ENCODE peak calls at places on chromosome 19, in six cellular contexts. K, B, A, L, U and C are unnamed samples.

GRCh38 chr19:31678421-31678820 is 329.2 kb upstream of the TSHZ3 start:
- DNase-seq in K (no peak), B (no peak), A (no peak), L (no peak), U (no peak), C (no peak)

GRCh38 chr19:6068711-6069110 is 41.6 kb downstream of the RFX2 start:
- DNase-seq in K (no peak), B (no peak), A (no peak), L (no peak), U (no peak), C (no peak)

GRCh38 chr19:56476671-56477428 is at the start of gene ZNF667:
- DNase-seq in K (peak), B (no peak), A (peak), L (peak), U (no peak), C (no peak)

GRCh38 chr19:42280761-42281174 is 11.7 kb downstream of the CIC start:
- DNase-seq in K (no peak), B (no peak), A (no peak), L (peak), U (peak), C (no peak)

GRCh38 chr19:4019578-4019977 is 12.0 kb downstream of the PIAS4 start:
- DNase-seq in K (no peak), B (no peak), A (no peak), L (no peak), U (no peak), C (no peak)

GRCh38 chr19:5225486-5226345 is 114.9 kb downstream of the PTPRS start:
- DNase-seq in K (no peak), B (peak), A (peak), L (no peak), U (no peak), C (no peak)

GRCh38 chr19:42219812-42220750 is at the start of gene ZNF526:
- DNase-seq in K (peak), B (peak), A (peak), L (peak), U (peak), C (peak)

GRCh38 chr19:10971107-10971715 is 10.4 kb downstream of the SMARCA4 start:
- DNase-seq in K (no peak), B (no peak), A (no peak), L (no peak), U (no peak), C (no peak)

GRCh38 chr19:17889609-17890214 is 18.0 kb downstream of the SLC5A5 start:
- DNase-seq in K (no peak), B (peak), A (peak), L (no peak), U (no peak), C (no peak)

GRCh38 chr19:11422163-11423068 is 3.3 kb upstream of the RGL3 start:
- DNase-seq in K (peak), B (peak), A (peak), L (no peak), U (peak), C (peak)

GRCh38 chr19:29843180-29844051 is 31.6 kb downstream of the CCNE1 start:
- DNase-seq in K (no peak), B (no peak), A (peak), L (no peak), U (peak), C (no peak)

GRCh38 chr19:7742991-7743390 is 4.3 kb downstream of the CD209 start:
- DNase-seq in K (no peak), B (no peak), A (no peak), L (no peak), U (no peak), C (no peak)